ENCODE peak calls at places on chromosomes 6 and 20, in six cellular contexts. One of them, this sample, is unnamed.

GRCh38 chr20:44979090-44979621 is 12.8 kb downstream of the STK4 start:
- DNase-seq in thoracic aorta: no peak
- DNase-seq in left lung: no peak
- DNase-seq in tibial artery: peak
- DNase-seq in A549: no peak
- DNase-seq in GM23338: no peak
- DNase-seq in this sample: no peak

GRCh38 chr20:8670900-8671229 is 398.0 kb upstream of the PLCB4 start:
- DNase-seq in thoracic aorta: no peak
- DNase-seq in left lung: no peak
- DNase-seq in tibial artery: no peak
- DNase-seq in A549: no peak
- DNase-seq in GM23338: no peak
- DNase-seq in this sample: no peak

GRCh38 chr20:57361517-57361916 is 10.5 kb downstream of the RAE1 start:
- DNase-seq in thoracic aorta: no peak
- DNase-seq in left lung: no peak
- DNase-seq in tibial artery: no peak
- DNase-seq in A549: no peak
- DNase-seq in GM23338: no peak
- DNase-seq in this sample: peak

GRCh38 chr6:77073410-77073760 is 389.9 kb downstream of the HTR1B start:
- DNase-seq in thoracic aorta: no peak
- DNase-seq in left lung: no peak
- DNase-seq in tibial artery: no peak
- DNase-seq in A549: no peak
- DNase-seq in GM23338: no peak
- DNase-seq in this sample: no peak

GRCh38 chr6:56513631-56514030 is 129.1 kb downstream of the DST start:
- DNase-seq in thoracic aorta: no peak
- DNase-seq in left lung: no peak
- DNase-seq in tibial artery: no peak
- DNase-seq in A549: no peak
- DNase-seq in GM23338: no peak
- DNase-seq in this sample: no peak

GRCh38 chr20:32970973-32971300 is 33.3 kb downstream of the SUN5 start:
- DNase-seq in thoracic aorta: no peak
- DNase-seq in left lung: no peak
- DNase-seq in tibial artery: no peak
- DNase-seq in A549: no peak
- DNase-seq in GM23338: no peak
- DNase-seq in this sample: peak

GRCh38 chr6:73734843-73735453 is 38.9 kb downstream of the CD109 start:
- DNase-seq in thoracic aorta: no peak
- DNase-seq in left lung: no peak
- DNase-seq in tibial artery: no peak
- DNase-seq in A549: no peak
- DNase-seq in GM23338: no peak
- DNase-seq in this sample: no peak

GRCh38 chr6:150196942-150197745 is 54.3 kb downstream of the PPP1R14C start:
- DNase-seq in thoracic aorta: no peak
- DNase-seq in left lung: no peak
- DNase-seq in tibial artery: no peak
- DNase-seq in A549: no peak
- DNase-seq in GM23338: no peak
- DNase-seq in this sample: no peak

GRCh38 chr6:148446681-148447080 is 104.0 kb downstream of the SASH1 start:
- DNase-seq in thoracic aorta: no peak
- DNase-seq in left lung: no peak
- DNase-seq in tibial artery: no peak
- DNase-seq in A549: no peak
- DNase-seq in GM23338: no peak
- DNase-seq in this sample: no peak

GRCh38 chr6:90369024-90369519 is 72.4 kb upstream of the BACH2 start:
- DNase-seq in thoracic aorta: peak
- DNase-seq in left lung: no peak
- DNase-seq in tibial artery: peak
- DNase-seq in A549: peak
- DNase-seq in GM23338: peak
- DNase-seq in this sample: no peak

GRCh38 chr6:151178373-151178772 is 61.4 kb upstream of the AKAP12 start:
- DNase-seq in thoracic aorta: no peak
- DNase-seq in left lung: no peak
- DNase-seq in tibial artery: no peak
- DNase-seq in A549: no peak
- DNase-seq in GM23338: no peak
- DNase-seq in this sample: no peak

GRCh38 chr6:163226181-163226835 is 188.2 kb upstream of the QKI start:
- DNase-seq in thoracic aorta: no peak
- DNase-seq in left lung: no peak
- DNase-seq in tibial artery: no peak
- DNase-seq in A549: no peak
- DNase-seq in GM23338: no peak
- DNase-seq in this sample: peak

GRCh38 chr20:573414-574296 is 30.1 kb upstream of the CSNK2A1 start:
- DNase-seq in thoracic aorta: no peak
- DNase-seq in left lung: no peak
- DNase-seq in tibial artery: no peak
- DNase-seq in A549: no peak
- DNase-seq in GM23338: no peak
- DNase-seq in this sample: no peak

GRCh38 chr20:64038579-64039292 is 2.8 kb downstream of the C20orf204 start:
- DNase-seq in thoracic aorta: no peak
- DNase-seq in left lung: peak
- DNase-seq in tibial artery: peak
- DNase-seq in A549: peak
- DNase-seq in GM23338: peak
- DNase-seq in this sample: no peak

GRCh38 chr20:59269396-59270025 is 30.9 kb upstream of the EDN3 start:
- DNase-seq in thoracic aorta: no peak
- DNase-seq in left lung: no peak
- DNase-seq in tibial artery: no peak
- DNase-seq in A549: no peak
- DNase-seq in GM23338: no peak
- DNase-seq in this sample: no peak

GRCh38 chr6:153104220-153104619 is 26.9 kb downstream of the RGS17 start:
- DNase-seq in thoracic aorta: no peak
- DNase-seq in left lung: no peak
- DNase-seq in tibial artery: no peak
- DNase-seq in A549: no peak
- DNase-seq in GM23338: no peak
- DNase-seq in this sample: no peak

GRCh38 chr6:105429676-105430075 is 26.8 kb upstream of the PREP start:
- DNase-seq in thoracic aorta: no peak
- DNase-seq in left lung: no peak
- DNase-seq in tibial artery: no peak
- DNase-seq in A549: no peak
- DNase-seq in GM23338: no peak
- DNase-seq in this sample: no peak

GRCh38 chr6:166253277-166254229 is 54.6 kb downstream of the PRR18 start:
- DNase-seq in thoracic aorta: no peak
- DNase-seq in left lung: peak
- DNase-seq in tibial artery: no peak
- DNase-seq in A549: no peak
- DNase-seq in GM23338: peak
- DNase-seq in this sample: no peak

GRCh38 chr6:129872591-129872990 is 11.5 kb upstream of the TMEM244 start:
- DNase-seq in thoracic aorta: no peak
- DNase-seq in left lung: no peak
- DNase-seq in tibial artery: no peak
- DNase-seq in A549: no peak
- DNase-seq in GM23338: no peak
- DNase-seq in this sample: no peak

GRCh38 chr20:21325296-21325695 is 22.2 kb downstream of the XRN2 start:
- DNase-seq in thoracic aorta: no peak
- DNase-seq in left lung: no peak
- DNase-seq in tibial artery: no peak
- DNase-seq in A549: no peak
- DNase-seq in GM23338: no peak
- DNase-seq in this sample: no peak

GRCh38 chr20:461254-462198 is 807 bp downstream of the TBC1D20 start:
- DNase-seq in thoracic aorta: no peak
- DNase-seq in left lung: peak
- DNase-seq in tibial artery: peak
- DNase-seq in A549: peak
- DNase-seq in GM23338: peak
- DNase-seq in this sample: no peak

GRCh38 chr6:1614767-1615650 is 5.3 kb downstream of the FOXC1 start:
- DNase-seq in thoracic aorta: no peak
- DNase-seq in left lung: peak
- DNase-seq in tibial artery: peak
- DNase-seq in A549: no peak
- DNase-seq in GM23338: peak
- DNase-seq in this sample: no peak
- H3K27ac ChIP-seq in thoracic aorta: peak
- H3K27ac ChIP-seq in left lung: no peak
- H3K27ac ChIP-seq in tibial artery: peak
- H3K27ac ChIP-seq in A549: no peak
- H3K27ac ChIP-seq in GM23338: no peak
- H3K27ac ChIP-seq in this sample: peak

GRCh38 chr20:62860924-62861691 is 514 bp downstream of the TCFL5 start:
- DNase-seq in thoracic aorta: no peak
- DNase-seq in left lung: peak
- DNase-seq in tibial artery: no peak
- DNase-seq in A549: peak
- DNase-seq in GM23338: peak
- DNase-seq in this sample: no peak

GRCh38 chr20:62859721-62860120 is 1.9 kb downstream of the TCFL5 start:
- DNase-seq in thoracic aorta: no peak
- DNase-seq in left lung: no peak
- DNase-seq in tibial artery: no peak
- DNase-seq in A549: no peak
- DNase-seq in GM23338: no peak
- DNase-seq in this sample: no peak

GRCh38 chr20:62864207-62864606 is 2.6 kb upstream of the TCFL5 start:
- DNase-seq in thoracic aorta: no peak
- DNase-seq in left lung: no peak
- DNase-seq in tibial artery: no peak
- DNase-seq in A549: no peak
- DNase-seq in GM23338: no peak
- DNase-seq in this sample: no peak

GRCh38 chr20:62860391-62860923 is 1.2 kb downstream of the TCFL5 start:
- DNase-seq in thoracic aorta: no peak
- DNase-seq in left lung: peak
- DNase-seq in tibial artery: no peak
- DNase-seq in A549: no peak
- DNase-seq in GM23338: peak
- DNase-seq in this sample: no peak

GRCh38 chr20:62861732-62862336 is at the start of gene TCFL5:
- DNase-seq in thoracic aorta: peak
- DNase-seq in left lung: peak
- DNase-seq in tibial artery: peak
- DNase-seq in A549: peak
- DNase-seq in GM23338: peak
- DNase-seq in this sample: peak
- H3K27ac ChIP-seq in thoracic aorta: no peak
- H3K27ac ChIP-seq in left lung: no peak
- H3K27ac ChIP-seq in tibial artery: peak
- H3K27ac ChIP-seq in A549: peak
- H3K27ac ChIP-seq in GM23338: no peak
- H3K27ac ChIP-seq in this sample: peak

GRCh38 chr6:142824491-142824890 is 120.5 kb downstream of the HIVEP2 start:
- DNase-seq in thoracic aorta: no peak
- DNase-seq in left lung: no peak
- DNase-seq in tibial artery: no peak
- DNase-seq in A549: no peak
- DNase-seq in GM23338: no peak
- DNase-seq in this sample: no peak

GRCh38 chr6:142828030-142828429 is 116.9 kb downstream of the HIVEP2 start:
- DNase-seq in thoracic aorta: no peak
- DNase-seq in left lung: no peak
- DNase-seq in tibial artery: no peak
- DNase-seq in A549: no peak
- DNase-seq in GM23338: no peak
- DNase-seq in this sample: no peak

GRCh38 chr6:142825760-142826159 is 119.2 kb downstream of the HIVEP2 start:
- DNase-seq in thoracic aorta: no peak
- DNase-seq in left lung: no peak
- DNase-seq in tibial artery: no peak
- DNase-seq in A549: no peak
- DNase-seq in GM23338: no peak
- DNase-seq in this sample: no peak

GRCh38 chr6:142830807-142831206 is 114.2 kb downstream of the HIVEP2 start:
- DNase-seq in thoracic aorta: no peak
- DNase-seq in left lung: no peak
- DNase-seq in tibial artery: no peak
- DNase-seq in A549: no peak
- DNase-seq in GM23338: no peak
- DNase-seq in this sample: no peak

GRCh38 chr6:142827356-142827755 is 117.6 kb downstream of the HIVEP2 start:
- DNase-seq in thoracic aorta: no peak
- DNase-seq in left lung: no peak
- DNase-seq in tibial artery: peak
- DNase-seq in A549: no peak
- DNase-seq in GM23338: no peak
- DNase-seq in this sample: no peak
- H3K27ac ChIP-seq in thoracic aorta: no peak
- H3K27ac ChIP-seq in left lung: no peak
- H3K27ac ChIP-seq in tibial artery: no peak
- H3K27ac ChIP-seq in A549: no peak
- H3K27ac ChIP-seq in GM23338: no peak
- H3K27ac ChIP-seq in this sample: no peak

DNA sequence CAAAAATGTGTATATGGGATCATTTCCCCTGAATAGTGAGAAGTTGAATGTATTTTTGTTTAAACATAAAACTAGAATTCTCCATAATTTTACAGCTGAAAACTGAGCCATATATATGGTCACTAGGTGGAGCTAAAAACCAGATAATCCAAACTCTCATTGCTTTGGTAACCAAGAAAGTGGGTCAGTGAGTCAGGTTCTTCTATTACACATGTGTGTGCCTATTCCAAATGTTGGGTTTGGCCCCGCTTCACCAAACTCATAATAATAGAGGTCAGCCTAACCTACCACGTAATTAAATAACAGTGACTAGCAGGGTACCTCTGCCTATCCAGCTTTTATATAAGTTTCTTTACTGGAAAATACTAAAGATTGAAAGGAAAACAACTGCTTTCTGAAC is 19.3 kb upstream of the RNGTT start:
- DNase-seq in thoracic aorta: peak
- DNase-seq in left lung: no peak
- DNase-seq in tibial artery: peak
- DNase-seq in A549: peak
- DNase-seq in GM23338: peak
- DNase-seq in this sample: no peak
- H3K27ac ChIP-seq in thoracic aorta: no peak
- H3K27ac ChIP-seq in left lung: no peak
- H3K27ac ChIP-seq in tibial artery: no peak
- H3K27ac ChIP-seq in A549: peak
- H3K27ac ChIP-seq in GM23338: no peak
- H3K27ac ChIP-seq in this sample: no peak

This sample was measured in esophagus muscularis mucosa.